ENCODE peak calls at places on chromosomes 1 and 21, in eight cellular contexts. B is GM04503; L is EH; K is NCI-H524; Z is HEK293T; D is stimulated activated CD8-positive, alpha-beta memory T cell treated with anti-CD3 and anti-CD28 coated beads, Interleukin-7, amount 100 ng/mL, for 48 hours; S is astrocyte of the spinal cord; Q is fibroblast of villous mesenchyme. R is an unnamed sample.

GRCh38 chr21:44773291-44773932 is 28.2 kb downstream of the UBE2G2 start:
- DNase-seq in Q (no peak), K (no peak), Z (no peak), S (peak), L (no peak), B (no peak), D (no peak), R (peak)

GRCh38 chr1:32897082-32898049 is 3.8 kb downstream of the TMEM54 start:
- DNase-seq in Z (no peak), L (no peak), D (no peak), B (no peak), S (no peak), K (no peak), Q (no peak), R (no peak)

GRCh38 chr21:33587792-33588484 is 546 bp downstream of the DONSON start:
- DNase-seq in B (no peak), Q (peak), D (peak), K (peak), L (peak), S (peak), Z (peak), R (peak)

GRCh38 chr1:191641420-191642215 is 516.6 kb upstream of the RGS18 start:
- DNase-seq in B (no peak), Z (no peak), S (peak), K (no peak), L (no peak), Q (no peak), D (no peak), R (no peak)

GRCh38 chr1:96183928-96184327 is 537.7 kb upstream of the PTBP2 start:
- DNase-seq in L (no peak), S (no peak), K (no peak), Q (no peak), B (no peak), Z (no peak), D (no peak), R (no peak)

GRCh38 chr1:77680173-77680572 is 2.3 kb downstream of the ZZZ3 start:
- DNase-seq in K (no peak), S (no peak), Z (no peak), L (peak), D (no peak), Q (peak), B (no peak), R (no peak)

GRCh38 chr1:199197695-199198094 is 558.9 kb downstream of the PTPRC start:
- DNase-seq in D (no peak), S (no peak), L (no peak), K (no peak), Q (no peak), B (no peak), Z (no peak), R (no peak)

GRCh38 chr1:228180271-228180987 is 14.8 kb downstream of the IBA57 start:
- DNase-seq in S (no peak), K (peak), D (no peak), Z (no peak), Q (peak), B (no peak), L (no peak), R (no peak)

GRCh38 chr1:224528900-224529299 is 87.2 kb upstream of the CNIH3 start:
- DNase-seq in K (peak), S (peak), D (no peak), B (peak), L (peak), Z (no peak), Q (peak), R (no peak)

GRCh38 chr21:45324430-45325205 is 36.9 kb upstream of the POFUT2 start:
- DNase-seq in D (no peak), Q (no peak), Z (no peak), B (no peak), K (no peak), S (no peak), L (peak), R (no peak)

GRCh38 chr1:108692724-108693655 is 880 bp downstream of the PRPF38B start:
- DNase-seq in Z (peak), D (peak), Q (peak), L (peak), B (no peak), K (peak), S (peak), R (peak)

GRCh38 chr1:24060482-24060881 is 51.5 kb downstream of the MYOM3 start:
- DNase-seq in S (no peak), D (no peak), Q (no peak), K (no peak), Z (no peak), B (no peak), L (no peak), R (no peak)

GRCh38 chr1:8625981-8626898 is 191.2 kb downstream of the RERE start:
- DNase-seq in D (no peak), K (no peak), B (peak), L (peak), S (peak), Z (no peak), Q (peak), R (no peak)

GRCh38 chr1:109500886-109501285 is 7.0 kb downstream of the CYB561D1 start:
- DNase-seq in Z (no peak), S (peak), B (peak), L (peak), K (no peak), D (no peak), Q (peak), R (no peak)

GRCh38 chr1:4736254-4736653 is 81.8 kb downstream of the AJAP1 start:
- DNase-seq in K (peak), Q (no peak), Z (no peak), D (no peak), S (no peak), B (no peak), L (no peak), R (no peak)

GRCh38 chr1:22794691-22795090 is 84.1 kb downstream of the EPHB2 start:
- DNase-seq in L (no peak), D (no peak), B (no peak), S (no peak), Q (peak), Z (no peak), K (peak), R (no peak)

GRCh38 chr1:27603320-27603961 is 503 bp downstream of the AHDC1 start:
- DNase-seq in K (peak), D (no peak), S (no peak), Z (peak), B (no peak), Q (no peak), L (peak), R (peak)

GRCh38 chr1:81410351-81410750 is 390.4 kb upstream of the ADGRL2 start:
- DNase-seq in L (no peak), B (no peak), Z (no peak), Q (no peak), K (no peak), D (no peak), S (no peak), R (no peak)

GRCh38 chr1:2194319-2194897 is at the start of gene FAAP20:
- DNase-seq in Z (peak), D (peak), K (no peak), L (peak), B (no peak), Q (peak), S (no peak), R (peak)

GRCh38 chr1:230114245-230114651 is 47.2 kb downstream of the GALNT2 start:
- DNase-seq in S (no peak), K (no peak), L (no peak), Z (no peak), Q (peak), B (no peak), D (no peak), R (no peak)

GRCh38 chr1:165539306-165539705 is 4.5 kb upstream of the LRRC52 start:
- DNase-seq in Q (peak), D (no peak), L (no peak), B (no peak), S (no peak), K (no peak), Z (no peak), R (no peak)

GRCh38 chr1:57007948-57008347 is 42.1 kb upstream of the C8B start:
- DNase-seq in S (no peak), B (no peak), L (no peak), Q (no peak), Z (no peak), D (no peak), K (peak), R (no peak)

GRCh38 chr1:4710592-4711190 is 56.3 kb downstream of the AJAP1 start:
- DNase-seq in Z (no peak), B (no peak), D (no peak), K (no peak), L (no peak), Q (no peak), S (no peak), R (no peak)

GRCh38 chr1:231093158-231093922 is 53.3 kb upstream of the FAM89A start:
- DNase-seq in Q (no peak), Z (no peak), L (peak), K (no peak), B (no peak), S (peak), D (no peak), R (peak)

R was measured in T47D.